ENCODE peak calls at places on chromosomes 12 and 14, in six cellular contexts. F is epithelial cell of prostate, U is cardiac fibroblast, G is progenitor cell of endocrine pancreas, N is kidney tubule cell, P is T-helper 17 cell. J is an unnamed sample.

GRCh38 chr14:102063808-102064429 is 22.9 kb downstream of the HSP90AA1 start:
- DNase-seq in N (no peak), G (no peak), F (no peak), U (no peak), P (no peak), J (no peak)

GRCh38 chr12:132319991-132320570 is 9.3 kb downstream of the GALNT9 start:
- DNase-seq in U (no peak), N (no peak), F (no peak), P (no peak), G (no peak), J (no peak)

GRCh38 chr14:104881369-104881979 is 16.4 kb downstream of the CEP170B start:
- DNase-seq in G (no peak), U (no peak), N (no peak), F (no peak), P (no peak), J (no peak)

GRCh38 chr14:92633724-92634123 is 114.7 kb downstream of the LGMN start:
- DNase-seq in U (peak), N (no peak), P (no peak), G (no peak), F (no peak), J (peak)

GRCh38 chr12:6532927-6533652 is 1.2 kb upstream of the GAPDH start:
- DNase-seq in U (peak), F (no peak), P (no peak), N (peak), G (peak), J (peak)

GRCh38 chr14:68876976-68877375 is 84.1 kb upstream of the ZFP36L1 start:
- DNase-seq in G (no peak), N (no peak), F (no peak), U (no peak), P (no peak), J (no peak)

GRCh38 chr14:48430805-48431204 is 755.4 kb upstream of the MDGA2 start:
- DNase-seq in U (no peak), N (no peak), P (no peak), F (no peak), G (no peak), J (no peak)

GRCh38 chr12:62868820-62869219 is 66.1 kb downstream of the PPM1H start:
- DNase-seq in P (no peak), F (no peak), U (no peak), G (no peak), N (no peak), J (no peak)

GRCh38 chr12:98893126-98893525 is 248.0 kb downstream of the APAF1 start:
- DNase-seq in F (no peak), P (no peak), N (no peak), U (no peak), G (no peak), J (no peak)

GRCh38 chr12:118035194-118036041 is 18.9 kb downstream of the RFC5 start:
- DNase-seq in U (peak), G (no peak), P (no peak), N (peak), F (no peak), J (peak)

GRCh38 chr12:28424965-28425364 is 234.7 kb downstream of the CCDC91 start:
- DNase-seq in N (peak), G (no peak), F (no peak), U (peak), P (no peak), J (peak)

GRCh38 chr12:15558915-15559528 is 230.2 kb downstream of the EPS8 start:
- DNase-seq in G (no peak), U (peak), F (peak), P (no peak), N (peak), J (peak)

GRCh38 chr14:73272393-73272792 is 35.1 kb downstream of the PAPLN start:
- DNase-seq in P (no peak), N (no peak), U (no peak), G (no peak), F (no peak), J (no peak)

GRCh38 chr14:21846227-21846885 is 172.7 kb upstream of the OR4E1 start:
- DNase-seq in P (peak), F (no peak), N (peak), G (no peak), U (no peak), J (no peak)

GRCh38 chr12:56413392-56413791 is 35.8 kb downstream of the TIMELESS start:
- DNase-seq in U (no peak), F (no peak), N (no peak), G (no peak), P (no peak), J (no peak)

GRCh38 chr14:78785265-78785664 is 615.1 kb downstream of the NRXN3 start:
- DNase-seq in F (no peak), N (no peak), G (no peak), P (no peak), U (no peak), J (no peak)

GRCh38 chr14:93013368-93013719 is 90.4 kb downstream of the CHGA start:
- DNase-seq in U (peak), P (no peak), N (no peak), G (no peak), F (no peak), J (peak)

GRCh38 chr12:42725839-42726238 is 136.3 kb upstream of the PRICKLE1 start:
- DNase-seq in G (no peak), P (no peak), U (peak), N (peak), F (no peak), J (peak)

GRCh38 chr12:24705741-24706358 is 243.1 kb downstream of the BCAT1 start:
- DNase-seq in N (no peak), P (no peak), U (peak), G (no peak), F (no peak), J (peak)

GRCh38 chr14:59483819-59484610 is at the start of the genes JKAMP and L3HYPDH:
- DNase-seq in G (peak), F (peak), U (peak), N (peak), P (peak), J (peak)

GRCh38 chr14:94394594-94395305 is 6.3 kb upstream of the SERPINA1 start:
- DNase-seq in P (no peak), U (peak), F (no peak), N (no peak), G (no peak), J (peak)

GRCh38 chr12:18158774-18159557 is 69.0 kb upstream of the RERGL start:
- DNase-seq in N (peak), F (no peak), G (no peak), U (peak), P (no peak), J (peak)

GRCh38 chr14:76126066-76126465 is 25.7 kb upstream of the GPATCH2L start:
- DNase-seq in G (no peak), N (no peak), P (no peak), U (no peak), F (no peak), J (no peak)